ENCODE peak calls at places on chromosomes 3 and 15, in ten cellular contexts. L is stomach, Z is right lobe of liver, U is uterus, C is A549, P is spleen, R is breast epithelium, G is endothelial cell of umbilical vein, A is body of pancreas, X is HepG2. N is an unnamed sample.

GRCh38 chr3:66260431-66260830 is 39.6 kb downstream of the SLC25A26 start:
- DNase-seq in L (no peak), X (no peak), P (no peak), G (no peak), R (no peak), U (no peak), Z (no peak), C (no peak), A (no peak), N (no peak)

GRCh38 chr3:58059349-58060321 is 51.4 kb downstream of the FLNB start:
- DNase-seq in A (peak), X (peak), Z (peak), C (no peak), G (peak), L (peak), U (peak), P (no peak), R (no peak), N (no peak)

GRCh38 chr3:37074178-37074577 is 80.9 kb downstream of the MLH1 start:
- DNase-seq in R (no peak), X (no peak), P (no peak), Z (no peak), C (no peak), G (no peak), U (no peak), L (no peak), A (no peak), N (no peak)

GRCh38 chr3:118267588-118267987 is 767.1 kb downstream of the IGSF11 start:
- DNase-seq in X (no peak), R (no peak), U (no peak), L (no peak), C (no peak), A (no peak), Z (no peak), P (no peak), G (no peak), N (no peak)

GRCh38 chr15:67177750-67178149 is 76.7 kb downstream of the AAGAB start:
- DNase-seq in X (no peak), A (no peak), P (no peak), L (no peak), Z (no peak), C (no peak), U (no peak), G (peak), R (no peak), N (no peak)

GRCh38 chr15:67176195-67176971 is 78.1 kb downstream of the AAGAB start:
- DNase-seq in G (peak), C (no peak), R (no peak), U (no peak), P (no peak), A (no peak), X (no peak), Z (no peak), L (peak), N (no peak)

GRCh38 chr3:80677796-80678195 is 910.0 kb upstream of the ROBO1 start:
- DNase-seq in R (no peak), P (no peak), L (no peak), C (no peak), X (no peak), A (no peak), G (peak), Z (no peak), U (no peak), N (no peak)

GRCh38 chr3:32280262-32280910 is 41.9 kb downstream of the CMTM8 start:
- DNase-seq in P (no peak), C (no peak), R (no peak), X (no peak), U (no peak), A (no peak), Z (no peak), L (no peak), G (no peak), N (no peak)

GRCh38 chr15:92634641-92635272 is 20.8 kb downstream of the FAM174B start:
- DNase-seq in L (no peak), X (no peak), A (no peak), C (no peak), G (no peak), P (peak), U (no peak), R (peak), Z (no peak), N (no peak)

GRCh38 chr3:65856907-65857306 is 181.8 kb downstream of the MAGI1 start:
- DNase-seq in Z (peak), R (no peak), P (no peak), G (peak), U (no peak), L (no peak), X (peak), A (peak), C (no peak), N (no peak)

GRCh38 chr3:11591401-11592266 is 52.1 kb downstream of the VGLL4 start:
- DNase-seq in A (peak), Z (no peak), U (peak), L (peak), X (peak), C (no peak), P (no peak), G (peak), R (peak), N (no peak)

GRCh38 chr15:35858707-35859106 is 312.7 kb upstream of the DPH6 start:
- DNase-seq in G (no peak), P (no peak), A (no peak), R (no peak), L (no peak), U (no peak), C (no peak), Z (no peak), X (no peak), N (no peak)

GRCh38 chr3:195154793-195155535 is 116.0 kb downstream of the XXYLT1 start:
- DNase-seq in U (peak), A (peak), C (no peak), Z (peak), R (peak), G (peak), X (peak), P (peak), L (peak), N (no peak)

GRCh38 chr3:168395551-168395950 is 299.8 kb upstream of the GOLIM4 start:
- DNase-seq in R (no peak), X (no peak), C (no peak), G (no peak), P (no peak), L (no peak), Z (no peak), A (no peak), U (no peak), N (no peak)

GRCh38 chr15:70259030-70259424 is 161.3 kb upstream of the TLE3 start:
- DNase-seq in R (no peak), A (peak), Z (peak), X (no peak), P (peak), L (peak), G (peak), C (no peak), U (peak), N (no peak)

GRCh38 chr15:79071901-79072300 is 18.7 kb downstream of the RASGRF1 start:
- DNase-seq in U (no peak), Z (no peak), C (no peak), R (no peak), L (no peak), A (no peak), X (no peak), P (peak), G (no peak), N (no peak)

GRCh38 chr15:98003976-98004375 is 43.5 kb downstream of the ARRDC4 start:
- DNase-seq in U (no peak), L (no peak), Z (no peak), R (no peak), A (no peak), P (no peak), G (no peak), X (no peak), C (no peak), N (no peak)
- TF ChIP-seq POLR2A in U (no peak), L (no peak), Z (no peak), R (no peak), A (no peak), P (no peak), G (no peak), X (no peak), C (no peak), N (no peak)

GRCh38 chr3:179148446-179149238 is 485 bp downstream of the PIK3CA start:
- DNase-seq in G (peak), P (peak), Z (peak), U (peak), A (peak), R (peak), C (peak), X (peak), L (peak), N (peak)
- TF ChIP-seq POLR2A in G (peak), P (no peak), Z (no peak), U (peak), A (peak), R (no peak), C (no peak), X (no peak), L (no peak), N (peak)

GRCh38 chr3:193943200-193943599 is 192.7 kb upstream of the HES1 start:
- DNase-seq in L (no peak), Z (no peak), G (no peak), C (no peak), U (no peak), X (peak), R (no peak), A (no peak), P (no peak), N (no peak)
- TF ChIP-seq POLR2A in L (no peak), Z (no peak), G (no peak), C (no peak), U (no peak), X (no peak), R (no peak), A (no peak), P (no peak), N (no peak)

DNA sequence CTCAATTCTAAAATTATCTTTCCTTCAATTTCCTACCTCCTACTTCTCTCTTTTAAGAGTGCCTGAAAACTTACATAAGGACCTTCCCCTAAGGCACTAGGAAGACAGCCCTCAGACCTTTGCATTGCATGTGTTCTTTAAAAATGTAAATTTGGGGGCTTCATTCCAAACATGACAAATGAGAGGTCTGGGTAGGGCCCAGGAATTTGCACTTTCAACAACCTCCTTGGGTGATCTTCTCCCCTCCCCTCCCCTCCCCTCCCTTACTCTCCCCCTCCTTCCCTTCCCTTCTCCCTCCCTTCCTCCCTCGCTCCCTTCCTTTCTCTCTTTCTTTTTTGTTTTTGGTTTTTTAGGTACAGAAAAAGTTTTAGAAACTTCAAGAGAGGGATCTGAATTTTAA is 18.7 kb downstream of the USF3 start:
- DNase-seq in X (no peak), U (no peak), G (no peak), R (no peak), Z (no peak), P (no peak), A (no peak), L (no peak), C (no peak), N (no peak)
- TF ChIP-seq POLR2A in X (no peak), U (no peak), G (no peak), R (no peak), Z (no peak), P (no peak), A (no peak), L (no peak), C (no peak), N (no peak)